ENCODE peak calls at places on chromosomes 1 and 21, in nine cellular contexts. O, Q, C, E, N, A, T, B and R are unnamed samples.

GRCh38 chr1:195908121-195908520 is 700.1 kb downstream of the KCNT2 start:
- DNase-seq in O (no peak), Q (no peak), C (peak), E (no peak), N (peak), A (no peak), T (no peak), B (no peak), R (no peak)

GRCh38 chr1:93680121-93681094 is 1.2 kb downstream of the BCAR3 start:
- DNase-seq in O (peak), Q (peak), C (peak), E (peak), N (peak), A (peak), T (no peak), B (peak), R (peak)

GRCh38 chr1:245051349-245052221 is 103.2 kb upstream of the KIF26B start:
- DNase-seq in O (no peak), Q (no peak), C (no peak), E (peak), N (peak), A (no peak), T (no peak), B (no peak), R (no peak)

GRCh38 chr1:224223819-224224714 is 41.0 kb downstream of the DEGS1 start:
- DNase-seq in O (no peak), Q (no peak), C (peak), E (no peak), N (peak), A (no peak), T (no peak), B (no peak), R (no peak)

GRCh38 chr21:43805275-43805800 is 16.0 kb downstream of the RRP1 start:
- DNase-seq in O (no peak), Q (no peak), C (no peak), E (no peak), N (no peak), A (peak), T (no peak), B (no peak), R (peak)

GRCh38 chr1:206067486-206068302 is 14.7 kb downstream of the RHEX start:
- DNase-seq in O (no peak), Q (no peak), C (no peak), E (peak), N (no peak), A (no peak), T (no peak), B (no peak), R (peak)

GRCh38 chr1:157384252-157384651 is 168.1 kb downstream of the FCRL5 start:
- DNase-seq in O (no peak), Q (no peak), C (no peak), E (no peak), N (no peak), A (no peak), T (no peak), B (no peak), R (no peak)

GRCh38 chr21:34707876-34708325 is 39.1 kb downstream of the CLIC6 start:
- DNase-seq in O (peak), Q (no peak), C (no peak), E (no peak), N (no peak), A (peak), T (no peak), B (no peak), R (peak)

GRCh38 chr1:220044683-220045355 is 1.5 kb downstream of the EPRS1 start:
- DNase-seq in O (no peak), Q (no peak), C (no peak), E (no peak), N (no peak), A (no peak), T (no peak), B (no peak), R (no peak)

GRCh38 chr1:10692401-10693021 is 103.9 kb downstream of the CASZ1 start:
- DNase-seq in O (peak), Q (no peak), C (peak), E (peak), N (no peak), A (peak), T (peak), B (peak), R (peak)

GRCh38 chr1:17579951-17580939 is 40.7 kb downstream of the ARHGEF10L start:
- DNase-seq in O (no peak), Q (no peak), C (no peak), E (no peak), N (no peak), A (no peak), T (no peak), B (peak), R (no peak)

GRCh38 chr1:39623053-39623452 is 16.4 kb downstream of the HEYL start:
- DNase-seq in O (no peak), Q (no peak), C (no peak), E (no peak), N (no peak), A (no peak), T (no peak), B (no peak), R (no peak)

GRCh38 chr1:38834221-38834782 is 25.3 kb downstream of the RRAGC start:
- DNase-seq in O (no peak), Q (no peak), C (no peak), E (no peak), N (no peak), A (no peak), T (no peak), B (no peak), R (no peak)

GRCh38 chr1:91245437-91245836 is 159.2 kb downstream of the HFM1 start:
- DNase-seq in O (no peak), Q (no peak), C (no peak), E (no peak), N (no peak), A (no peak), T (no peak), B (no peak), R (no peak)

GRCh38 chr1:156772728-156773497 is 5.6 kb downstream of the PRCC start:
- DNase-seq in O (no peak), Q (no peak), C (no peak), E (peak), N (peak), A (no peak), T (no peak), B (no peak), R (no peak)

GRCh38 chr1:201535046-201535777 is 3.7 kb upstream of the NAV1 start:
- DNase-seq in O (no peak), Q (no peak), C (peak), E (peak), N (peak), A (no peak), T (no peak), B (no peak), R (no peak)

GRCh38 chr1:156480411-156481192 is 20.0 kb downstream of the MEF2D start:
- DNase-seq in O (peak), Q (no peak), C (peak), E (peak), N (no peak), A (peak), T (peak), B (peak), R (peak)

GRCh38 chr1:63773815-63774616 is at the start of gene ROR1:
- DNase-seq in O (peak), Q (peak), C (peak), E (peak), N (peak), A (peak), T (no peak), B (peak), R (peak)

GRCh38 chr21:14773777-14774345 is 227.7 kb upstream of the SAMSN1 start:
- DNase-seq in O (peak), Q (no peak), C (peak), E (peak), N (peak), A (no peak), T (peak), B (peak), R (no peak)

GRCh38 chr1:41404308-41404755 is 43.1 kb downstream of the FOXO6 start:
- DNase-seq in O (no peak), Q (peak), C (peak), E (no peak), N (peak), A (no peak), T (no peak), B (no peak), R (no peak)

GRCh38 chr1:16009030-16009460 is 5.0 kb downstream of the SRARP start:
- DNase-seq in O (peak), Q (peak), C (peak), E (peak), N (peak), A (no peak), T (peak), B (peak), R (peak)

GRCh38 chr1:74623716-74624115 is 49.9 kb downstream of the ERICH3 start:
- DNase-seq in O (no peak), Q (no peak), C (no peak), E (no peak), N (no peak), A (no peak), T (no peak), B (no peak), R (no peak)

GRCh38 chr1:3222042-3222692 is 153.2 kb downstream of the PRDM16 start:
- DNase-seq in O (no peak), Q (no peak), C (no peak), E (no peak), N (no peak), A (no peak), T (no peak), B (peak), R (peak)

GRCh38 chr1:204127597-204128242 is 24.1 kb downstream of the ETNK2 start:
- DNase-seq in O (no peak), Q (peak), C (peak), E (peak), N (peak), A (no peak), T (no peak), B (peak), R (no peak)

GRCh38 chr1:167935252-167936067 is 1.0 kb upstream of the DCAF6 start:
- DNase-seq in O (no peak), Q (no peak), C (peak), E (peak), N (peak), A (no peak), T (peak), B (peak), R (peak)